ENCODE peak calls at places on chromosomes 3 and 15, in five cellular contexts. One of them, this sample, is unnamed.

GRCh38 chr15:43469867-43470266 is 23.1 kb downstream of the TP53BP1 start:
- DNase-seq in gastrocnemius medialis: no peak
- DNase-seq in GM23338: no peak
- DNase-seq in mucosa of descending colon: no peak
- DNase-seq in lower lobe of right lung: no peak
- DNase-seq in this sample: no peak

GRCh38 chr3:75049581-75049980 is 435.1 kb upstream of the CNTN3 start:
- DNase-seq in gastrocnemius medialis: no peak
- DNase-seq in GM23338: no peak
- DNase-seq in lower lobe of right lung: no peak
- DNase-seq in mucosa of descending colon: no peak
- DNase-seq in this sample: no peak

GRCh38 chr3:127787071-127787490 is 35.2 kb downstream of the MGLL start:
- DNase-seq in mucosa of descending colon: peak; percentile 59
- DNase-seq in lower lobe of right lung: no peak
- DNase-seq in GM23338: no peak
- DNase-seq in gastrocnemius medialis: peak; percentile 80
- DNase-seq in this sample: peak; percentile 51

GRCh38 chr15:64527263-64527984 is 67.0 kb downstream of the ZNF609 start:
- DNase-seq in mucosa of descending colon: no peak
- DNase-seq in lower lobe of right lung: no peak
- DNase-seq in GM23338: no peak
- DNase-seq in gastrocnemius medialis: no peak
- DNase-seq in this sample: no peak

GRCh38 chr15:67548862-67549651 is 6.6 kb downstream of the MAP2K5 start:
- DNase-seq in mucosa of descending colon: peak; percentile 55
- DNase-seq in GM23338: peak; percentile 88
- DNase-seq in lower lobe of right lung: no peak
- DNase-seq in gastrocnemius medialis: peak; percentile 53
- DNase-seq in this sample: no peak

GRCh38 chr3:61222428-61222827 is 28.8 kb downstream of the FHIT start:
- DNase-seq in lower lobe of right lung: no peak
- DNase-seq in mucosa of descending colon: no peak
- DNase-seq in GM23338: no peak
- DNase-seq in gastrocnemius medialis: no peak
- DNase-seq in this sample: no peak

GRCh38 chr3:47299396-47300318 is 16.9 kb downstream of the KLHL18 start:
- DNase-seq in mucosa of descending colon: no peak
- DNase-seq in gastrocnemius medialis: no peak
- DNase-seq in lower lobe of right lung: no peak
- DNase-seq in GM23338: no peak
- DNase-seq in this sample: no peak

GRCh38 chr3:48599509-48600285 is 4.6 kb upstream of the COL7A1 start:
- DNase-seq in gastrocnemius medialis: peak; percentile 79
- DNase-seq in mucosa of descending colon: no peak
- DNase-seq in GM23338: no peak
- DNase-seq in lower lobe of right lung: no peak
- DNase-seq in this sample: no peak

GRCh38 chr3:113534365-113534764 is 2.0 kb downstream of the SIDT1 start:
- DNase-seq in GM23338: no peak
- DNase-seq in gastrocnemius medialis: no peak
- DNase-seq in mucosa of descending colon: no peak
- DNase-seq in lower lobe of right lung: no peak
- DNase-seq in this sample: no peak

GRCh38 chr3:129605593-129606521 is 619 bp downstream of the PLXND1 start:
- DNase-seq in gastrocnemius medialis: peak; percentile 39
- DNase-seq in lower lobe of right lung: peak; percentile 73
- DNase-seq in mucosa of descending colon: peak; percentile 58
- DNase-seq in GM23338: no peak
- DNase-seq in this sample: peak; percentile 66

GRCh38 chr3:42317137-42317536 is 51.2 kb upstream of the CCK start:
- DNase-seq in lower lobe of right lung: no peak
- DNase-seq in gastrocnemius medialis: no peak
- DNase-seq in GM23338: no peak
- DNase-seq in mucosa of descending colon: no peak
- DNase-seq in this sample: no peak

GRCh38 chr15:91049378-91050127 is 27.2 kb upstream of the VPS33B start:
- DNase-seq in gastrocnemius medialis: peak; percentile 38
- DNase-seq in mucosa of descending colon: peak; percentile 37
- DNase-seq in lower lobe of right lung: no peak
- DNase-seq in GM23338: peak; percentile 72
- DNase-seq in this sample: peak; percentile 42

GRCh38 chr3:71309342-71309741 is 274.2 kb downstream of the FOXP1 start:
- DNase-seq in gastrocnemius medialis: no peak
- DNase-seq in GM23338: no peak
- DNase-seq in mucosa of descending colon: no peak
- DNase-seq in lower lobe of right lung: no peak
- DNase-seq in this sample: no peak

GRCh38 chr15:66095871-66096710 is 157.5 kb downstream of the MEGF11 start:
- DNase-seq in GM23338: no peak
- DNase-seq in lower lobe of right lung: no peak
- DNase-seq in mucosa of descending colon: no peak
- DNase-seq in gastrocnemius medialis: no peak
- DNase-seq in this sample: peak; percentile 27

GRCh38 chr15:42191610-42192346 is 16.3 kb downstream of the VPS39 start:
- DNase-seq in lower lobe of right lung: no peak
- DNase-seq in GM23338: no peak
- DNase-seq in gastrocnemius medialis: no peak
- DNase-seq in mucosa of descending colon: no peak
- DNase-seq in this sample: no peak

GRCh38 chr3:40780801-40781406 is 256.1 kb downstream of the ZNF621 start:
- DNase-seq in GM23338: no peak
- DNase-seq in gastrocnemius medialis: peak; percentile 35
- DNase-seq in mucosa of descending colon: no peak
- DNase-seq in lower lobe of right lung: no peak
- DNase-seq in this sample: no peak

GRCh38 chr3:49804141-49805041 is 1.3 kb downstream of the INKA1 start:
- DNase-seq in gastrocnemius medialis: no peak
- DNase-seq in GM23338: no peak
- DNase-seq in mucosa of descending colon: no peak
- DNase-seq in lower lobe of right lung: peak; percentile 59
- DNase-seq in this sample: no peak

GRCh38 chr3:128486692-128487537 is 6.1 kb downstream of the GATA2 start:
- DNase-seq in mucosa of descending colon: no peak
- DNase-seq in gastrocnemius medialis: no peak
- DNase-seq in lower lobe of right lung: peak; percentile 46
- DNase-seq in GM23338: peak; percentile 64
- DNase-seq in this sample: no peak

GRCh38 chr15:92092391-92092790 is 238.9 kb downstream of the SLCO3A1 start:
- DNase-seq in gastrocnemius medialis: no peak
- DNase-seq in GM23338: no peak
- DNase-seq in mucosa of descending colon: no peak
- DNase-seq in lower lobe of right lung: no peak
- DNase-seq in this sample: no peak

GRCh38 chr3:112699436-112699978 is 58.6 kb upstream of the CCDC80 start:
- DNase-seq in GM23338: peak; percentile 58
- DNase-seq in mucosa of descending colon: no peak
- DNase-seq in gastrocnemius medialis: no peak
- DNase-seq in lower lobe of right lung: no peak
- DNase-seq in this sample: no peak

GRCh38 chr3:57544181-57545125 is at the start of gene DNAH12:
- DNase-seq in gastrocnemius medialis: no peak
- DNase-seq in mucosa of descending colon: peak; percentile 57
- DNase-seq in GM23338: peak; percentile 97
- DNase-seq in lower lobe of right lung: peak; percentile 72
- DNase-seq in this sample: no peak

GRCh38 chr3:65831733-65832425 is 206.8 kb downstream of the MAGI1 start:
- DNase-seq in gastrocnemius medialis: no peak
- DNase-seq in GM23338: no peak
- DNase-seq in mucosa of descending colon: no peak
- DNase-seq in lower lobe of right lung: no peak
- DNase-seq in this sample: no peak

GRCh38 chr15:66644815-66645345 is 57.2 kb upstream of the SMAD6 start:
- DNase-seq in mucosa of descending colon: no peak
- DNase-seq in lower lobe of right lung: no peak
- DNase-seq in gastrocnemius medialis: no peak
- DNase-seq in GM23338: no peak
- DNase-seq in this sample: no peak

GRCh38 chr3:158313344-158313927 is 203.5 kb downstream of the RSRC1 start:
- DNase-seq in lower lobe of right lung: no peak
- DNase-seq in mucosa of descending colon: no peak
- DNase-seq in gastrocnemius medialis: no peak
- DNase-seq in GM23338: peak; percentile 55
- DNase-seq in this sample: no peak

GRCh38 chr3:157581331-157581730 is 78.1 kb upstream of the VEPH1 start:
- DNase-seq in lower lobe of right lung: no peak
- DNase-seq in mucosa of descending colon: no peak
- DNase-seq in GM23338: no peak
- DNase-seq in gastrocnemius medialis: no peak
- DNase-seq in this sample: no peak

GRCh38 chr3:52432631-52433030 is 12.3 kb downstream of the SEMA3G start:
- DNase-seq in mucosa of descending colon: no peak
- DNase-seq in lower lobe of right lung: no peak
- DNase-seq in gastrocnemius medialis: no peak
- DNase-seq in GM23338: no peak
- DNase-seq in this sample: no peak

GRCh38 chr3:13655074-13655913 is 106.4 kb downstream of the FBLN2 start:
- DNase-seq in lower lobe of right lung: no peak
- DNase-seq in mucosa of descending colon: peak; percentile 46
- DNase-seq in GM23338: peak; percentile 88
- DNase-seq in gastrocnemius medialis: no peak
- DNase-seq in this sample: no peak

DNA sequence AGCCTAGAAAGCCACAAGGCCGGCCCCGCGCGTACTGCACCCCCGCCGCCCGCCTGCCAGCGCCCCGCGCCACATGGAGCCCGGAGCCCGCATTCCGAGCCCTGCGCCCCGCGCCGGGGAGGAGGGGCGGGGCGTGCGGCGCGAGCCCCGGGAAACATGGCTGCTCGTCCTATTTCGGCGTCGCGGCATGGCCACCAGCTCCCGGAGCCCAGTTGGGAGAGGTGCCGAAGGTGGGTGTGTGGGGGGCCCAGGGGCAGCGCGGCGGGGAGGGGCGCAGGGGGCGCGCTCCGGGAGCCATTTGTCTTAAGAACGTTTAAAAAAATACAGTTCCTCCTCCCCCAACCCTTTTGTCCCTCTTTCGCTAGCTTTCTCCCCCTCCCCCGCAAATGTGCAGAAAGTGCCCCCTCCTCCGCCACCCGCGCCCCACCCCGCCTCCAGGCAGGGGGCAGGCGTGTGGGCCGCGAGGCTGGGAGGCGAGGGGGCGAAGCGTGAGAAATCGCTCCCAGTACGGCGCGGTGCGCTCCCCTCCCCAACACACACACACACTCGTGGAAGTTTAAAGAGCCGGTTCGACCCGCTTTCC is 2.5 kb downstream of the ANP32A start:
- DNase-seq in mucosa of descending colon: peak; percentile 82
- DNase-seq in gastrocnemius medialis: peak; percentile 69
- DNase-seq in GM23338: peak; percentile 82
- DNase-seq in lower lobe of right lung: peak; percentile 80
- DNase-seq in this sample: peak; percentile 80
- TF ChIP-seq CTCF in mucosa of descending colon: no peak
- TF ChIP-seq CTCF in gastrocnemius medialis: no peak
- TF ChIP-seq CTCF in GM23338: no peak
- TF ChIP-seq CTCF in lower lobe of right lung: peak; percentile 24
- TF ChIP-seq CTCF in this sample: no peak

GRCh38 chr3:145900056-145900829 is 260.7 kb downstream of the PLOD2 start:
- DNase-seq in mucosa of descending colon: no peak
- DNase-seq in gastrocnemius medialis: no peak
- DNase-seq in lower lobe of right lung: no peak
- DNase-seq in GM23338: no peak
- DNase-seq in this sample: no peak
- H3K4me3 ChIP-seq in mucosa of descending colon: no peak overlapping the region
- H3K4me3 ChIP-seq in gastrocnemius medialis: no peak overlapping the region
- H3K4me3 ChIP-seq in lower lobe of right lung: no peak overlapping the region
- H3K4me3 ChIP-seq in GM23338: no peak overlapping the region
- H3K4me3 ChIP-seq in this sample: no peak overlapping the region

GRCh38 chr3:150503402-150504099 is 42.7 kb downstream of the SERP1 start:
- DNase-seq in lower lobe of right lung: no peak
- DNase-seq in mucosa of descending colon: no peak
- DNase-seq in gastrocnemius medialis: no peak
- DNase-seq in GM23338: peak; percentile 44
- DNase-seq in this sample: no peak
- TF ChIP-seq CTCF in lower lobe of right lung: no peak
- TF ChIP-seq CTCF in mucosa of descending colon: no peak
- TF ChIP-seq CTCF in gastrocnemius medialis: no peak
- TF ChIP-seq CTCF in GM23338: peak; percentile 43
- TF ChIP-seq CTCF in this sample: no peak

DNA sequence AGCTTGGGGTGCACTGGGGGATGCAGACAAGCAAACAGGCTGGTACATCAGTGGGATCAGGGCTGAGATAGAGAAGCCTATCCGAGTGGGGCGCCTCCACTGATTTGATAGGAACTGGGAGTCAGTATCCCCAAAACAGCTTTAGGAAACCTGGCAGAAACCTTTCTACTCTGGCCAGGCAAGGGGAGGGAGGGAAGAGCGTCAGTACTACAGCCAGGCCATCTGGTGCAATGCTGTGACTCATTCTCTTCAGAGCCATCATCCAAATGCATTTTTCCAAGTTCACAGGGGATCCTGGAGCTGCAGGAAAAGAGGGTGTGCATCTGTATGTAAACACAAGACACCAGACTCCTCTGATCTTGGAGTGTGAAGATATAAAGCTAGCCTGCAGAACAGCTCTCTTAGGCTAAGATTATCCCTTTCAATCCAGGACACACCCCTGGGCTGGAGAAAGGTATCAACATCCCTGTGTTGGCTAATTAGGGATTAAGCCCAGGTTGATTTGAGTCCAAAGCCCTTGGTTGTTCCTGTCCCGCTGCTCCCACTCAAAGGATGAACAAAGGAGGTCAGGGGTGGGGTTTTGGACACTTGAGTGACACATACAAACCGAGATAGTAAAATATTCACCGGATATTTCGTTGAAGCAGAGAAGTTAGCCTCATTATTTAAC is 9.3 kb downstream of the GALNT15 start:
- DNase-seq in lower lobe of right lung: no peak
- DNase-seq in mucosa of descending colon: no peak
- DNase-seq in GM23338: no peak
- DNase-seq in gastrocnemius medialis: no peak
- DNase-seq in this sample: no peak
- H3K4me3 ChIP-seq in lower lobe of right lung: no peak overlapping the region
- H3K4me3 ChIP-seq in mucosa of descending colon: no peak overlapping the region
- H3K4me3 ChIP-seq in GM23338: no peak overlapping the region
- H3K4me3 ChIP-seq in gastrocnemius medialis: no peak overlapping the region
- H3K4me3 ChIP-seq in this sample: no peak overlapping the region

GRCh38 chr3:53941945-53942344 is 50.3 kb upstream of the SELENOK start:
- DNase-seq in lower lobe of right lung: no peak
- DNase-seq in GM23338: peak; percentile 40
- DNase-seq in gastrocnemius medialis: no peak
- DNase-seq in mucosa of descending colon: no peak
- DNase-seq in this sample: no peak
- TF ChIP-seq CTCF in lower lobe of right lung: no peak
- TF ChIP-seq CTCF in GM23338: peak; percentile 51
- TF ChIP-seq CTCF in gastrocnemius medialis: no peak
- TF ChIP-seq CTCF in mucosa of descending colon: no peak
- TF ChIP-seq CTCF in this sample: no peak

DNA sequence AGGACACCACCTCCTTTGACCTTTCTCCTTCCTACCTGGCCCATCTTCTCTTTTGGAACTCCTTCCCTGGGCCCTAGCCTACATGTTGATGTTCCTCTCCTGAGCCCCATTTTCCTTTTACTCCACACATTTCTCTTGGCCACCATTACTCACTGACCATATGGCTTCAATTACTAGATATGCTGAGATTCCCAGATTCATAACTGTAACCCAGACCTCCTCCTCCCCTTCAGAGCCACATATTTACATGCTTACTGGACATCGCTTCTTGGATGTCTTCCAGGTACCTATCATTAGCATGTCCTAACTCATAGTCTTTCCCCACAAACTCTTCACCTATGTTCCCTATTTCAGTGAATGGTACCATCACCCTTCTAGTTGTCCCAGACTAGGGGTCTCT is 24.4 kb upstream of the TRIM59 start:
- DNase-seq in lower lobe of right lung: no peak
- DNase-seq in mucosa of descending colon: no peak
- DNase-seq in gastrocnemius medialis: no peak
- DNase-seq in GM23338: no peak
- DNase-seq in this sample: no peak
- H3K4me3 ChIP-seq in lower lobe of right lung: no peak overlapping the region
- H3K4me3 ChIP-seq in mucosa of descending colon: no peak overlapping the region
- H3K4me3 ChIP-seq in gastrocnemius medialis: no peak overlapping the region
- H3K4me3 ChIP-seq in GM23338: no peak overlapping the region
- H3K4me3 ChIP-seq in this sample: no peak overlapping the region